ENCODE peak calls at places on chromosomes 2 and 18, in seven cellular contexts. One of them, this sample, is unnamed.

GRCh38 chr2:215728504-215729065 is 284.8 kb downstream of the MREG start:
- DNase-seq in caudate nucleus: no peak
- DNase-seq in Calu3: no peak
- DNase-seq in CD8-positive, alpha-beta memory T cell: no peak
- DNase-seq in foreskin melanocyte: no peak
- DNase-seq in cerebellum: no peak
- DNase-seq in stimulated activated naive CD4-positive, alpha-beta T cell: no peak
- DNase-seq in this sample: no peak

GRCh38 chr2:237244976-237245646 is 159.4 kb downstream of the COPS8 start:
- DNase-seq in caudate nucleus: no peak
- DNase-seq in Calu3: no peak
- DNase-seq in CD8-positive, alpha-beta memory T cell: no peak
- DNase-seq in foreskin melanocyte: no peak
- DNase-seq in cerebellum: no peak
- DNase-seq in stimulated activated naive CD4-positive, alpha-beta T cell: no peak
- DNase-seq in this sample: no peak

GRCh38 chr2:241822264-241822623 is 13.3 kb downstream of the NEU4 start:
- DNase-seq in caudate nucleus: no peak
- DNase-seq in Calu3: no peak
- DNase-seq in CD8-positive, alpha-beta memory T cell: no peak
- DNase-seq in foreskin melanocyte: no peak
- DNase-seq in cerebellum: no peak
- DNase-seq in stimulated activated naive CD4-positive, alpha-beta T cell: no peak
- DNase-seq in this sample: no peak

GRCh38 chr2:212968284-212969081 is 182.9 kb downstream of the IKZF2 start:
- DNase-seq in caudate nucleus: no peak
- DNase-seq in Calu3: no peak
- DNase-seq in CD8-positive, alpha-beta memory T cell: no peak
- DNase-seq in foreskin melanocyte: no peak
- DNase-seq in cerebellum: no peak
- DNase-seq in stimulated activated naive CD4-positive, alpha-beta T cell: no peak
- DNase-seq in this sample: no peak

GRCh38 chr2:85524567-85524923 is 14.4 kb upstream of the MAT2A start:
- DNase-seq in caudate nucleus: no peak
- DNase-seq in Calu3: no peak
- DNase-seq in CD8-positive, alpha-beta memory T cell: no peak
- DNase-seq in foreskin melanocyte: no peak
- DNase-seq in cerebellum: no peak
- DNase-seq in stimulated activated naive CD4-positive, alpha-beta T cell: no peak
- DNase-seq in this sample: no peak

GRCh38 chr2:241133436-241133820 is 15.8 kb downstream of the PASK start:
- DNase-seq in caudate nucleus: no peak
- DNase-seq in Calu3: no peak
- DNase-seq in CD8-positive, alpha-beta memory T cell: no peak
- DNase-seq in foreskin melanocyte: no peak
- DNase-seq in cerebellum: no peak
- DNase-seq in stimulated activated naive CD4-positive, alpha-beta T cell: no peak
- DNase-seq in this sample: no peak

GRCh38 chr2:118874324-118874723 is 26.9 kb upstream of the EN1 start:
- DNase-seq in caudate nucleus: no peak
- DNase-seq in Calu3: no peak
- DNase-seq in CD8-positive, alpha-beta memory T cell: no peak
- DNase-seq in foreskin melanocyte: no peak
- DNase-seq in cerebellum: no peak
- DNase-seq in stimulated activated naive CD4-positive, alpha-beta T cell: no peak
- DNase-seq in this sample: no peak

GRCh38 chr2:20093263-20094141 is 42.1 kb upstream of the LAPTM4A start:
- DNase-seq in caudate nucleus: no peak
- DNase-seq in Calu3: peak
- DNase-seq in CD8-positive, alpha-beta memory T cell: no peak
- DNase-seq in foreskin melanocyte: peak
- DNase-seq in cerebellum: peak
- DNase-seq in stimulated activated naive CD4-positive, alpha-beta T cell: no peak
- DNase-seq in this sample: no peak

GRCh38 chr2:238120463-238121298 is 17.8 kb upstream of the KLHL30 start:
- DNase-seq in caudate nucleus: no peak
- DNase-seq in Calu3: no peak
- DNase-seq in CD8-positive, alpha-beta memory T cell: no peak
- DNase-seq in foreskin melanocyte: no peak
- DNase-seq in cerebellum: no peak
- DNase-seq in stimulated activated naive CD4-positive, alpha-beta T cell: no peak
- DNase-seq in this sample: no peak

GRCh38 chr2:27798948-27799645 is 27.6 kb downstream of the MRPL33 start:
- DNase-seq in caudate nucleus: no peak
- DNase-seq in Calu3: peak
- DNase-seq in CD8-positive, alpha-beta memory T cell: no peak
- DNase-seq in foreskin melanocyte: peak
- DNase-seq in cerebellum: no peak
- DNase-seq in stimulated activated naive CD4-positive, alpha-beta T cell: no peak
- DNase-seq in this sample: no peak

GRCh38 chr18:67794512-67794911 is 278.0 kb upstream of the DSEL start:
- DNase-seq in caudate nucleus: no peak
- DNase-seq in Calu3: no peak
- DNase-seq in CD8-positive, alpha-beta memory T cell: no peak
- DNase-seq in foreskin melanocyte: no peak
- DNase-seq in cerebellum: no peak
- DNase-seq in stimulated activated naive CD4-positive, alpha-beta T cell: no peak
- DNase-seq in this sample: no peak

GRCh38 chr18:27363918-27364317 is 178.8 kb upstream of the CHST9 start:
- DNase-seq in caudate nucleus: no peak
- DNase-seq in Calu3: no peak
- DNase-seq in CD8-positive, alpha-beta memory T cell: no peak
- DNase-seq in foreskin melanocyte: no peak
- DNase-seq in cerebellum: no peak
- DNase-seq in stimulated activated naive CD4-positive, alpha-beta T cell: no peak
- DNase-seq in this sample: no peak

GRCh38 chr2:235314371-235314915 is 179.4 kb upstream of the AGAP1 start:
- DNase-seq in caudate nucleus: no peak
- DNase-seq in Calu3: no peak
- DNase-seq in CD8-positive, alpha-beta memory T cell: no peak
- DNase-seq in foreskin melanocyte: no peak
- DNase-seq in cerebellum: no peak
- DNase-seq in stimulated activated naive CD4-positive, alpha-beta T cell: no peak
- DNase-seq in this sample: no peak

This sample was measured in activated T-helper 2 cell treated with anti-CD3 and anti-CD28 coated beads, Interferon-gamma antibody, Interleukin-2, Interleukin-4, amounts not matched to agents 10 μg/mL and 5 μg/mL and 100 μg/mL, durations not matched to agents 14 hours and 24 hours and 36 hours.